ENCODE peak calls at places on chromosome 22, in four cellular contexts. One of them, this sample, is unnamed.

GRCh38 chr22:22195265-22196017 is 49.1 kb upstream of the VPREB1 start:
- DNase-seq in uterus: no peak
- DNase-seq in stimulated activated CD4-positive, alpha-beta T cell treated with anti-CD3 and anti-CD28 coated beads, Interleukin-2, amount 100 ng/mL, for 48 hours: peak; percentile 83
- DNase-seq in NCI-H187 treated with DMSO at 0.1 percent for 48 hours: no peak
- DNase-seq in this sample: no peak

GRCh38 chr22:30253205-30253852 is 6.8 kb upstream of the LIF start:
- DNase-seq in NCI-H187 treated with DMSO at 0.1 percent for 48 hours: no peak
- DNase-seq in uterus: peak; percentile 56
- DNase-seq in stimulated activated CD4-positive, alpha-beta T cell treated with anti-CD3 and anti-CD28 coated beads, Interleukin-2, amount 100 ng/mL, for 48 hours: no peak
- DNase-seq in this sample: no peak

GRCh38 chr22:44672632-44673031 is 29.4 kb upstream of the PRR5 start:
- DNase-seq in uterus: no peak
- DNase-seq in stimulated activated CD4-positive, alpha-beta T cell treated with anti-CD3 and anti-CD28 coated beads, Interleukin-2, amount 100 ng/mL, for 48 hours: no peak
- DNase-seq in NCI-H187 treated with DMSO at 0.1 percent for 48 hours: no peak
- DNase-seq in this sample: no peak

GRCh38 chr22:48594757-48595510 is 1232.7 kb downstream of the BRD1 start:
- DNase-seq in NCI-H187 treated with DMSO at 0.1 percent for 48 hours: no peak
- DNase-seq in stimulated activated CD4-positive, alpha-beta T cell treated with anti-CD3 and anti-CD28 coated beads, Interleukin-2, amount 100 ng/mL, for 48 hours: no peak
- DNase-seq in uterus: no peak
- DNase-seq in this sample: no peak

GRCh38 chr22:47351836-47352579 is 589.6 kb downstream of the TBC1D22A start:
- DNase-seq in NCI-H187 treated with DMSO at 0.1 percent for 48 hours: no peak
- DNase-seq in uterus: no peak
- DNase-seq in stimulated activated CD4-positive, alpha-beta T cell treated with anti-CD3 and anti-CD28 coated beads, Interleukin-2, amount 100 ng/mL, for 48 hours: no peak
- DNase-seq in this sample: no peak

GRCh38 chr22:19483481-19484244 is 3.9 kb downstream of the CDC45 start:
- DNase-seq in uterus: no peak
- DNase-seq in stimulated activated CD4-positive, alpha-beta T cell treated with anti-CD3 and anti-CD28 coated beads, Interleukin-2, amount 100 ng/mL, for 48 hours: no peak
- DNase-seq in NCI-H187 treated with DMSO at 0.1 percent for 48 hours: no peak
- DNase-seq in this sample: no peak

GRCh38 chr22:48047722-48048500 is 1285.5 kb downstream of the TBC1D22A start:
- DNase-seq in stimulated activated CD4-positive, alpha-beta T cell treated with anti-CD3 and anti-CD28 coated beads, Interleukin-2, amount 100 ng/mL, for 48 hours: no peak
- DNase-seq in NCI-H187 treated with DMSO at 0.1 percent for 48 hours: no peak
- DNase-seq in uterus: no peak
- DNase-seq in this sample: no peak

GRCh38 chr22:16949561-16949960 is 58.5 kb downstream of the GAB4 start:
- DNase-seq in uterus: no peak
- DNase-seq in stimulated activated CD4-positive, alpha-beta T cell treated with anti-CD3 and anti-CD28 coated beads, Interleukin-2, amount 100 ng/mL, for 48 hours: peak; percentile 4
- DNase-seq in NCI-H187 treated with DMSO at 0.1 percent for 48 hours: no peak
- DNase-seq in this sample: no peak

GRCh38 chr22:23897320-23897719 is 3.1 kb downstream of the MIF start:
- DNase-seq in stimulated activated CD4-positive, alpha-beta T cell treated with anti-CD3 and anti-CD28 coated beads, Interleukin-2, amount 100 ng/mL, for 48 hours: no peak
- DNase-seq in uterus: no peak
- DNase-seq in NCI-H187 treated with DMSO at 0.1 percent for 48 hours: no peak
- DNase-seq in this sample: no peak

GRCh38 chr22:46737976-46738641 is at the start of gene CERK:
- DNase-seq in NCI-H187 treated with DMSO at 0.1 percent for 48 hours: no peak
- DNase-seq in stimulated activated CD4-positive, alpha-beta T cell treated with anti-CD3 and anti-CD28 coated beads, Interleukin-2, amount 100 ng/mL, for 48 hours: peak; percentile 39
- DNase-seq in uterus: peak; percentile 80
- DNase-seq in this sample: no peak

GRCh38 chr22:32206774-32207758 is 2.2 kb upstream of the RFPL2 start:
- DNase-seq in NCI-H187 treated with DMSO at 0.1 percent for 48 hours: no peak
- DNase-seq in stimulated activated CD4-positive, alpha-beta T cell treated with anti-CD3 and anti-CD28 coated beads, Interleukin-2, amount 100 ng/mL, for 48 hours: no peak
- DNase-seq in uterus: no peak
- DNase-seq in this sample: no peak

GRCh38 chr22:20967697-20968201 is 694 bp downstream of the AIFM3 start:
- DNase-seq in NCI-H187 treated with DMSO at 0.1 percent for 48 hours: no peak
- DNase-seq in uterus: no peak
- DNase-seq in stimulated activated CD4-positive, alpha-beta T cell treated with anti-CD3 and anti-CD28 coated beads, Interleukin-2, amount 100 ng/mL, for 48 hours: no peak
- DNase-seq in this sample: no peak

GRCh38 chr22:36930041-36930935 is 16.9 kb downstream of the CSF2RB start:
- DNase-seq in uterus: no peak
- DNase-seq in stimulated activated CD4-positive, alpha-beta T cell treated with anti-CD3 and anti-CD28 coated beads, Interleukin-2, amount 100 ng/mL, for 48 hours: no peak
- DNase-seq in NCI-H187 treated with DMSO at 0.1 percent for 48 hours: no peak
- DNase-seq in this sample: no peak

GRCh38 chr22:49236541-49237075 is 591.1 kb downstream of the BRD1 start:
- DNase-seq in uterus: no peak
- DNase-seq in stimulated activated CD4-positive, alpha-beta T cell treated with anti-CD3 and anti-CD28 coated beads, Interleukin-2, amount 100 ng/mL, for 48 hours: no peak
- DNase-seq in NCI-H187 treated with DMSO at 0.1 percent for 48 hours: no peak
- DNase-seq in this sample: no peak

GRCh38 chr22:23207786-23208325 is 27.5 kb downstream of the BCR start:
- DNase-seq in NCI-H187 treated with DMSO at 0.1 percent for 48 hours: no peak
- DNase-seq in uterus: no peak
- DNase-seq in stimulated activated CD4-positive, alpha-beta T cell treated with anti-CD3 and anti-CD28 coated beads, Interleukin-2, amount 100 ng/mL, for 48 hours: no peak
- DNase-seq in this sample: no peak

GRCh38 chr22:50085211-50085999 is at the start of gene MLC1:
- DNase-seq in uterus: no peak
- DNase-seq in stimulated activated CD4-positive, alpha-beta T cell treated with anti-CD3 and anti-CD28 coated beads, Interleukin-2, amount 100 ng/mL, for 48 hours: no peak
- DNase-seq in NCI-H187 treated with DMSO at 0.1 percent for 48 hours: no peak
- DNase-seq in this sample: peak; percentile 94

GRCh38 chr22:36467042-36467810 is 14.2 kb downstream of the TXN2 start:
- DNase-seq in uterus: no peak
- DNase-seq in stimulated activated CD4-positive, alpha-beta T cell treated with anti-CD3 and anti-CD28 coated beads, Interleukin-2, amount 100 ng/mL, for 48 hours: no peak
- DNase-seq in NCI-H187 treated with DMSO at 0.1 percent for 48 hours: no peak
- DNase-seq in this sample: no peak

GRCh38 chr22:36608987-36609386 is 80.0 kb upstream of the EIF3D start:
- DNase-seq in NCI-H187 treated with DMSO at 0.1 percent for 48 hours: no peak
- DNase-seq in uterus: no peak
- DNase-seq in stimulated activated CD4-positive, alpha-beta T cell treated with anti-CD3 and anti-CD28 coated beads, Interleukin-2, amount 100 ng/mL, for 48 hours: no peak
- DNase-seq in this sample: no peak

GRCh38 chr22:22909605-22910271 is 22.1 kb downstream of the IGLL5 start:
- DNase-seq in NCI-H187 treated with DMSO at 0.1 percent for 48 hours: no peak
- DNase-seq in uterus: no peak
- DNase-seq in stimulated activated CD4-positive, alpha-beta T cell treated with anti-CD3 and anti-CD28 coated beads, Interleukin-2, amount 100 ng/mL, for 48 hours: no peak
- DNase-seq in this sample: no peak

GRCh38 chr22:48382197-48382596 is 1445.5 kb downstream of the BRD1 start:
- DNase-seq in NCI-H187 treated with DMSO at 0.1 percent for 48 hours: no peak
- DNase-seq in uterus: no peak
- DNase-seq in stimulated activated CD4-positive, alpha-beta T cell treated with anti-CD3 and anti-CD28 coated beads, Interleukin-2, amount 100 ng/mL, for 48 hours: no peak
- DNase-seq in this sample: no peak

GRCh38 chr22:41499624-41500280 is 30.8 kb downstream of the ACO2 start:
- DNase-seq in uterus: no peak
- DNase-seq in NCI-H187 treated with DMSO at 0.1 percent for 48 hours: no peak
- DNase-seq in stimulated activated CD4-positive, alpha-beta T cell treated with anti-CD3 and anti-CD28 coated beads, Interleukin-2, amount 100 ng/mL, for 48 hours: no peak
- DNase-seq in this sample: no peak

GRCh38 chr22:28017558-28017820 is 98.4 kb upstream of the PITPNB start:
- DNase-seq in NCI-H187 treated with DMSO at 0.1 percent for 48 hours: no peak
- DNase-seq in uterus: no peak
- DNase-seq in stimulated activated CD4-positive, alpha-beta T cell treated with anti-CD3 and anti-CD28 coated beads, Interleukin-2, amount 100 ng/mL, for 48 hours: no peak
- DNase-seq in this sample: no peak

GRCh38 chr22:28379075-28379806 is 300.4 kb downstream of the TTC28 start:
- DNase-seq in uterus: no peak
- DNase-seq in NCI-H187 treated with DMSO at 0.1 percent for 48 hours: no peak
- DNase-seq in stimulated activated CD4-positive, alpha-beta T cell treated with anti-CD3 and anti-CD28 coated beads, Interleukin-2, amount 100 ng/mL, for 48 hours: no peak
- DNase-seq in this sample: no peak

GRCh38 chr22:23501244-23501643 is 78.8 kb downstream of the IGLL1 start:
- DNase-seq in NCI-H187 treated with DMSO at 0.1 percent for 48 hours: no peak
- DNase-seq in uterus: no peak
- DNase-seq in stimulated activated CD4-positive, alpha-beta T cell treated with anti-CD3 and anti-CD28 coated beads, Interleukin-2, amount 100 ng/mL, for 48 hours: no peak
- DNase-seq in this sample: no peak

GRCh38 chr22:37141476-37141875 is 8.2 kb downstream of the IL2RB start:
- DNase-seq in stimulated activated CD4-positive, alpha-beta T cell treated with anti-CD3 and anti-CD28 coated beads, Interleukin-2, amount 100 ng/mL, for 48 hours: no peak
- DNase-seq in NCI-H187 treated with DMSO at 0.1 percent for 48 hours: no peak
- DNase-seq in uterus: no peak
- DNase-seq in this sample: no peak

GRCh38 chr22:40043086-40043485 is 48.3 kb downstream of the FAM83F start:
- DNase-seq in uterus: peak; percentile 54
- DNase-seq in stimulated activated CD4-positive, alpha-beta T cell treated with anti-CD3 and anti-CD28 coated beads, Interleukin-2, amount 100 ng/mL, for 48 hours: no peak
- DNase-seq in NCI-H187 treated with DMSO at 0.1 percent for 48 hours: no peak
- DNase-seq in this sample: no peak

This sample was measured in vagina.